ENCODE peak calls at places on chromosome 5, in eight cellular contexts. R is kidney, I is B cell, P is brain microvascular endothelial cell, M is dorsolateral prefrontal cortex, B is fibroblast of the aortic adventitia, J is fibroblast of villous mesenchyme, T is fibroblast of mammary gland. S is an unnamed sample.

GRCh38 chr5:174773371-174773770 is 49.0 kb downstream of the MSX2 start:
- DNase-seq in P (no peak), M (no peak), T (no peak), R (no peak), J (no peak), I (no peak), B (no peak), S (no peak)

GRCh38 chr5:89283758-89284493 is 400.9 kb upstream of the MEF2C start:
- DNase-seq in P (no peak), T (no peak), J (no peak), B (no peak), R (no peak), I (no peak), M (no peak), S (no peak)

GRCh38 chr5:122077451-122078115 is 476 bp downstream of the LOX start:
- DNase-seq in R (peak; percentile 77), J (no peak), B (no peak), I (no peak), P (peak; percentile 29), M (peak; percentile 10), T (no peak), S (peak; percentile 25)

GRCh38 chr5:173472164-173472563 is 143.9 kb upstream of the STC2 start:
- DNase-seq in T (peak; percentile 99), R (no peak), J (peak; percentile 93), I (no peak), P (peak; percentile 97), B (peak; percentile 99), M (peak; percentile 83), S (no peak)

GRCh38 chr5:41200506-41200905 is 12.8 kb downstream of the C6 start:
- DNase-seq in R (no peak), P (no peak), I (no peak), J (no peak), B (no peak), T (no peak), M (no peak), S (no peak)

GRCh38 chr5:79546782-79547428 is 33.0 kb upstream of the HOMER1 start:
- DNase-seq in B (no peak), P (no peak), T (no peak), R (no peak), J (peak; percentile 94), I (no peak), M (no peak), S (no peak)

GRCh38 chr5:3828761-3829160 is 233.1 kb downstream of the IRX1 start:
- DNase-seq in R (no peak), J (no peak), T (no peak), M (no peak), B (no peak), I (no peak), P (no peak), S (no peak)

GRCh38 chr5:103466494-103466893 is 96.1 kb downstream of the NUDT12 start:
- DNase-seq in J (peak; percentile 28), P (peak; percentile 43), R (no peak), M (no peak), T (peak; percentile 85), B (peak; percentile 88), I (no peak), S (no peak)

GRCh38 chr5:41510176-41510831 is at the start of gene PLCXD3:
- DNase-seq in R (peak; percentile 76), T (no peak), M (peak; percentile 8), J (no peak), P (no peak), B (peak; percentile 30), I (no peak), S (no peak)

GRCh38 chr5:66169534-66169933 is 25.4 kb downstream of the SREK1 start:
- DNase-seq in P (no peak), J (no peak), T (no peak), B (no peak), I (peak; percentile 24), R (no peak), M (no peak), S (peak; percentile 25)

GRCh38 chr5:66178799-66179198 is 34.7 kb downstream of the SREK1 start:
- DNase-seq in P (no peak), B (no peak), M (no peak), J (no peak), I (no peak), R (no peak), T (no peak), S (no peak)

GRCh38 chr5:66171349-66172344 is 27.5 kb downstream of the SREK1 start:
- DNase-seq in M (peak; percentile 11), T (peak; percentile 62), R (no peak), B (peak; percentile 71), P (peak; percentile 66), J (peak; percentile 73), I (peak; percentile 67), S (peak; percentile 11)

GRCh38 chr5:66170196-66170919 is 26.3 kb downstream of the SREK1 start:
- DNase-seq in P (no peak), T (peak; percentile 11), B (no peak), R (no peak), J (no peak), M (no peak), I (no peak), S (no peak)

DNA sequence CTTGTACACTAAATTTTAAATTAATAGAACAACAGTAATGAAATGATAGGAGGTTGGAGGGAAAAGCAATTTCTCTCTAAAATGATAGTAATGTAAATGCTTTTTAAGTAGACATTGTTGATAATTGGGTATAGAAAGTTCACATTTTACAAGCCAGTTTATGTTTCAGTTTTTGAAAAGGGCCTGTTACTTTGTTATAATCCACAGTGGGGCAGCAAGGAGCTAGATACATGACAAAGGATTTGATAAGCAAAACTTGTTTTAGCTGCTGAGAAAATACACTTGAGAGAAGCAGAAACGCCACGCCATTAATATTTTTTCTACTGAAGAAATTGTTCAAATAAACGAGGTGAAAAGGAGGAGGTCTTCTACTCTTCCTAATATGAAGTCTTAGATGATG is 30.2 kb downstream of the SREK1 start:
- DNase-seq in R (no peak), P (peak; percentile 45), I (no peak), J (peak; percentile 42), B (peak; percentile 58), M (no peak), T (peak; percentile 53), S (no peak)
- TF ChIP-seq CTCF in R (no peak), P (peak; percentile 37), I (peak; percentile 8), J (peak; percentile 39), B (peak; percentile 63), M (peak; percentile 59), T (peak; percentile 53), S (no peak)

DNA sequence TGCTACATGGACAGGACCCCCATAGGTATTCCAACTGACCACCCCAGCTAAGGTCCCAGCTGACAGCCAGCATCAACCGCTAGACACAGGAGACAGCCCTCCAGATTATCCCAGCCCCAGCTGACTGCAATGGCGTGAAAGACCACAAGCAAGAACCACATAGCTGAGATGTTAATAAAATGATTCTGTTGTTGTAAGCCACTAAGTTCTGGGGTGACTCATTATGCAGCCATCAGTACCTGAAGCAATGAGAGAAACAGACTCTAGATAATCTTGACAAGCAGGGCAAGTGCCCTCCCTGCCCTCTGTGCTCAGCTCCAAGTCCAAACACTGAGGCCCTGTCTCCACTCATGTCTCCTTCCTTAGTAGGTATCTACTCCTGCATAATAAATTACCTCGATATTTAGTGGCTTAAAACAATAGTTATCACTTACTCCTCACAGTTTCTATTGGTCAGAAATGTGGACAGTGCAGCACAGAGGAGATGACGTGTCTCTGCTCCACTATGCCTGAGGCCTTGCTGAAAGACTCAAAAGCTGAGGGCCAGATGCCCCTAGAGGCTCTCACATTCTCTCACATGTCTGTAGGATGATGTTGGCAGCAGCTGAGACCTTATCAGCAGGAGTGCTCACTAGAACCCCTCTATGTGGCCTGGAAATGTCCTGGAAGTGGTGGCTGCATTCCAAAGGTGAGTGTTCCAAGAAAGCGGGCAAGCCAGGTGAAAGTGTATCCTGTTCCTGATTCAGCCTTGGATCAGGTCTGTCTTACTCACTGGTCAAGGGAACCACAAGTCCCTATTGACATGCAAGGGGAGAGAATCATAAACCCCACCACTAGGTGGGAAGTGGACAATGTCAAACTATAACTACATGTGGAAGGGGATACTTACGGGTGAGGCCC is 2.5 kb downstream of the MGAT1 start:
- DNase-seq in J (peak; percentile 61), M (no peak), R (no peak), P (peak; percentile 82), I (no peak), T (peak; percentile 78), B (peak; percentile 70), S (no peak)
- TF ChIP-seq CTCF in J (peak; percentile 5), M (no peak), R (no peak), P (peak; percentile 32), I (no peak), T (peak; percentile 20), B (peak; percentile 23), S (no peak)

GRCh38 chr5:56825222-56825824 is 10.0 kb downstream of the MAP3K1 start:
- DNase-seq in R (no peak), P (no peak), M (no peak), I (no peak), J (no peak), B (no peak), T (no peak), S (no peak)

GRCh38 chr5:56829137-56829536 is 13.8 kb downstream of the MAP3K1 start:
- DNase-seq in B (no peak), I (peak; percentile 73), T (no peak), M (no peak), P (peak; percentile 32), R (no peak), J (no peak), S (no peak)

GRCh38 chr5:56824019-56824418 is 8.7 kb downstream of the MAP3K1 start:
- DNase-seq in T (no peak), B (no peak), R (no peak), M (no peak), I (no peak), P (no peak), J (no peak), S (no peak)

GRCh38 chr5:56827923-56828322 is 12.6 kb downstream of the MAP3K1 start:
- DNase-seq in J (no peak), M (no peak), R (no peak), P (no peak), T (no peak), B (no peak), I (no peak), S (no peak)

DNA sequence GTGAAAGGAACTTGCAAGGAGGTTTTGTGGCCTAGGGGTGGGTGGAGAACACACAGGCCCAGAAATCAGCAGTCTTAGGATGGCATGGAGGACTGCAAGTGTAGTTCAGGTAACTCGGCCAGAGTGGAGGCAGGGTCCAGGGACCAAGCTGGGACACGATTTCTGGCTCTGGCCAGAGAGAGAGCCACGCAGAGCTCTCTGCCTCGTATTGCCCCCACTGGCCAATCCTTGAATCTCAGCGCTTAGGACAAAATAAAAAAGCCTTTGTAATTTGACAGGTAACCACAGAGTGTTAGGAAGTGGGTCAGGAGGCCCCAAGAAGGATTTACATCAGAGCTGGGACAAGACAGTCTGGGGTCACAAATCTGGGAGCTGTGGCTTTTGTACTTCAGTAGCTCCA is 11.7 kb downstream of the MAP3K1 start:
- DNase-seq in B (no peak), T (no peak), P (no peak), R (no peak), M (no peak), I (peak; percentile 35), J (no peak), S (no peak)
- TF ChIP-seq CTCF in B (peak; percentile 1), T (peak; percentile 7), P (peak; percentile 66), R (peak; percentile 27), M (peak; percentile 19), I (peak; percentile 44), J (peak; percentile 27), S (peak; percentile 35)

GRCh38 chr5:149829954-149830353 is 99.8 kb downstream of the PPARGC1B start:
- DNase-seq in R (no peak), T (peak; percentile 22), M (no peak), B (peak; percentile 4), I (no peak), J (no peak), P (no peak), S (no peak)
- TF ChIP-seq CTCF in R (no peak), T (peak; percentile 33), M (peak; percentile 16), B (peak; percentile 15), I (peak; percentile 33), J (peak; percentile 23), P (peak; percentile 39), S (peak; percentile 27)

GRCh38 chr5:67870662-67871061 is 344.9 kb upstream of the PIK3R1 start:
- DNase-seq in R (no peak), M (no peak), P (no peak), B (no peak), I (no peak), T (no peak), J (no peak), S (no peak)
- TF ChIP-seq CTCF in R (no peak), M (no peak), P (no peak), B (no peak), I (no peak), T (no peak), J (no peak), S (no peak)

S was measured in GM06990.